ENCODE peak calls at places on chromosome 2, in ten cellular contexts. Z, G, N, X, W, V, B, A, Q and C are unnamed samples.
A peak's percentile ranks its signal among the peaks of the same experiment; 100 is the strongest.

GRCh38 chr2:85410584-85411404 is 628 bp upstream of the CAPG start:
- DNase-seq in W (no peak), N (no peak), Z (no peak), B (no peak), A (peak; percentile 21), G (no peak), X (no peak), V (no peak), Q (no peak), C (no peak)

GRCh38 chr2:41923156-41923786 is 124.5 kb upstream of the PKDCC start:
- DNase-seq in X (no peak), G (no peak), Z (no peak), N (no peak), V (no peak), B (peak; percentile 32), Q (no peak), W (no peak), A (no peak), C (no peak)

GRCh38 chr2:27887830-27888229 is 2.4 kb downstream of the RBKS start:
- DNase-seq in B (no peak), A (no peak), V (no peak), N (no peak), X (no peak), W (no peak), Q (no peak), G (no peak), Z (no peak), C (no peak)

GRCh38 chr2:227908266-227909054 is 37.0 kb downstream of the DAW1 start:
- DNase-seq in G (no peak), Q (no peak), V (peak; percentile 14), N (no peak), A (peak; percentile 33), Z (no peak), X (no peak), B (no peak), W (no peak), C (no peak)

GRCh38 chr2:46913471-46914381 is 1.9 kb downstream of the MCFD2 start:
- DNase-seq in X (no peak), Q (no peak), A (peak; percentile 82), W (no peak), B (peak; percentile 68), N (no peak), Z (no peak), G (no peak), V (no peak), C (no peak)

GRCh38 chr2:192398236-192398635 is 203.5 kb upstream of the TMEFF2 start:
- DNase-seq in X (no peak), W (no peak), G (no peak), A (no peak), Z (no peak), Q (no peak), V (no peak), B (no peak), N (no peak), C (no peak)

GRCh38 chr2:239710953-239711861 is 310.4 kb upstream of the HDAC4 start:
- DNase-seq in W (no peak), B (no peak), G (no peak), N (no peak), X (no peak), Z (no peak), Q (peak; percentile 2), A (no peak), V (no peak), C (no peak)

GRCh38 chr2:127416486-127417001 is 1.7 kb upstream of the PROC start:
- DNase-seq in N (no peak), V (no peak), A (peak; percentile 51), X (no peak), G (no peak), W (no peak), Z (no peak), Q (no peak), B (no peak), C (no peak)

GRCh38 chr2:105488198-105488757 is 89.4 kb upstream of the FHL2 start:
- DNase-seq in W (no peak), G (no peak), X (no peak), A (no peak), V (no peak), N (no peak), B (no peak), Q (peak; percentile 79), Z (no peak), C (no peak)

GRCh38 chr2:181738074-181738473 is 57.8 kb upstream of the NEUROD1 start:
- DNase-seq in V (no peak), Q (no peak), A (no peak), N (no peak), B (peak; percentile 15), G (no peak), Z (no peak), X (no peak), W (no peak), C (no peak)

GRCh38 chr2:88880441-88880953 is 189.0 kb downstream of the RPIA start:
- DNase-seq in W (no peak), B (peak; percentile 68), G (peak; percentile 48), Z (no peak), Q (peak; percentile 26), A (peak; percentile 45), V (peak; percentile 28), X (peak; percentile 62), N (peak; percentile 71), C (peak; percentile 2)

GRCh38 chr2:48001498-48001897 is 95.2 kb upstream of the FBXO11 start:
- DNase-seq in A (no peak), B (no peak), V (no peak), G (no peak), W (no peak), Z (no peak), Q (no peak), X (no peak), N (no peak), C (no peak)

GRCh38 chr2:38856165-38856564 is 19.6 kb downstream of the DHX57 start:
- DNase-seq in N (no peak), Q (no peak), Z (no peak), W (no peak), A (peak; percentile 79), B (peak; percentile 4), G (no peak), V (peak; percentile 6), X (no peak), C (no peak)

GRCh38 chr2:220279372-220279771 is 651.9 kb downstream of the SLC4A3 start:
- DNase-seq in B (no peak), Q (no peak), W (no peak), G (no peak), N (no peak), Z (no peak), X (no peak), V (peak; percentile 29), A (peak; percentile 98), C (no peak)

GRCh38 chr2:187206071-187206470 is 242.0 kb downstream of the CALCRL start:
- DNase-seq in X (no peak), V (no peak), B (no peak), G (no peak), Q (no peak), Z (no peak), A (peak; percentile 26), W (no peak), N (no peak), C (no peak)

GRCh38 chr2:97714084-97714949 is 941 bp downstream of the ZAP70 start:
- DNase-seq in G (no peak), B (no peak), V (no peak), Z (peak; percentile 78), X (no peak), A (peak; percentile 56), N (no peak), Q (no peak), W (no peak), C (no peak)

GRCh38 chr2:237512774-237513466 is 25.9 kb downstream of the MLPH start:
- DNase-seq in Q (peak; percentile 85), V (peak; percentile 81), A (peak; percentile 61), N (peak; percentile 69), G (peak; percentile 72), X (peak; percentile 89), B (peak; percentile 90), Z (peak; percentile 90), W (peak; percentile 49), C (peak; percentile 83)

GRCh38 chr2:218265626-218266025 is 4.3 kb downstream of the AAMP start:
- DNase-seq in Z (no peak), B (no peak), W (no peak), V (no peak), A (no peak), X (no peak), G (no peak), N (no peak), Q (no peak), C (no peak)

GRCh38 chr2:62032096-62032495 is 126.6 kb downstream of the COMMD1 start:
- DNase-seq in Z (no peak), V (no peak), Q (no peak), A (peak; percentile 39), W (no peak), B (no peak), G (no peak), X (no peak), N (no peak), C (no peak)

GRCh38 chr2:169823996-169824372 is 721 bp downstream of the METTL5 start:
- DNase-seq in Z (no peak), G (no peak), B (no peak), V (no peak), X (no peak), A (peak; percentile 38), W (no peak), Q (no peak), N (no peak), C (no peak)

GRCh38 chr2:74835831-74836674 is 2.1 kb downstream of the HK2 start:
- DNase-seq in Z (no peak), W (no peak), N (peak; percentile 75), A (peak; percentile 42), Q (no peak), V (no peak), G (no peak), X (peak; percentile 67), B (peak; percentile 44), C (no peak)

GRCh38 chr2:176173679-176174381 is 14.6 kb upstream of the HOXD1 start:
- DNase-seq in Z (no peak), B (no peak), X (no peak), N (no peak), Q (no peak), W (no peak), G (no peak), V (no peak), A (no peak), C (no peak)

GRCh38 chr2:23248667-23249066 is 136.3 kb upstream of the KLHL29 start:
- DNase-seq in N (no peak), V (no peak), W (no peak), Z (no peak), Q (no peak), A (no peak), G (no peak), B (no peak), X (no peak), C (no peak)

GRCh38 chr2:217789736-217790181 is 213.0 kb downstream of the TNS1 start:
- DNase-seq in X (no peak), W (no peak), B (no peak), Q (no peak), A (no peak), Z (peak; percentile 66), G (no peak), V (no peak), N (no peak), C (no peak)